ENCODE peak calls at places on chromosomes 6 and 20, in ten cellular contexts. U is amniotic stem cell; W is uterus; O is GM18507; T is ecto neural progenitor cell; Q is NCI-H524; R is WTC11; F is activated naive CD8-positive, alpha-beta T cell treated with anti-CD3 and anti-CD28 coated beads for 36 hours; E is nephron progenitor cell; H is activated T-helper 1 cell treated with anti-CD3 and anti-CD28 coated beads, Interleukin-2, amount 50 U/mL, for 16 hours. G is an unnamed sample.

GRCh38 chr6:116265081-116265829 is 11.4 kb upstream of the TSPYL4 start:
- DNase-seq in O (no peak), H (no peak), R (no peak), E (no peak), Q (no peak), U (no peak), W (no peak), T (no peak), F (no peak), G (no peak)

GRCh38 chr6:144993870-144994269 is 708.7 kb downstream of the UTRN start:
- DNase-seq in T (no peak), Q (no peak), O (no peak), R (no peak), W (no peak), E (no peak), U (peak; percentile 16), F (no peak), H (no peak), G (no peak)

GRCh38 chr20:45181639-45182038 is 6.9 kb downstream of the PI3 start:
- DNase-seq in E (no peak), O (no peak), Q (peak; percentile 42), H (no peak), R (no peak), W (no peak), F (no peak), U (no peak), T (no peak), G (no peak)

GRCh38 chr6:7390218-7390878 is 740 bp downstream of the RIOK1 start:
- DNase-seq in T (no peak), O (no peak), U (no peak), W (no peak), F (no peak), Q (no peak), R (no peak), E (no peak), H (no peak), G (no peak)

GRCh38 chr6:70839286-70840266 is 117.3 kb downstream of the B3GAT2 start:
- DNase-seq in W (no peak), Q (no peak), U (no peak), H (no peak), O (no peak), E (no peak), R (no peak), F (no peak), T (no peak), G (no peak)

GRCh38 chr6:159126590-159126989 is 42.6 kb upstream of the FNDC1 start:
- DNase-seq in Q (no peak), F (no peak), U (no peak), H (no peak), O (no peak), T (no peak), W (no peak), E (no peak), R (no peak), G (no peak)

GRCh38 chr20:3188823-3189413 is 15.6 kb downstream of the DDRGK1 start:
- DNase-seq in Q (peak; percentile 83), E (no peak), W (no peak), O (no peak), R (no peak), F (no peak), H (no peak), U (no peak), T (no peak), G (no peak)

GRCh38 chr6:160042014-160042773 is 73.3 kb downstream of the IGF2R start:
- DNase-seq in Q (no peak), T (no peak), W (no peak), O (no peak), H (no peak), E (no peak), F (no peak), R (no peak), U (no peak), G (no peak)

GRCh38 chr20:56788041-56788670 is 159.1 kb downstream of the TFAP2C start:
- DNase-seq in O (no peak), Q (no peak), R (no peak), H (no peak), U (peak; percentile 37), F (no peak), E (no peak), W (peak; percentile 73), T (no peak), G (no peak)

GRCh38 chr20:19274412-19275015 is 62.1 kb downstream of the SLC24A3 start:
- DNase-seq in W (peak; percentile 63), O (no peak), T (no peak), Q (no peak), F (no peak), H (no peak), E (peak; percentile 54), R (no peak), U (no peak), G (no peak)

G was measured in GM12878.